ENCODE peak calls at places on chromosome 16, in five cellular contexts. K is transverse colon, T is H1, A is K562, J is A549. W is an unnamed sample.

GRCh38 chr16:4681471-4682083 is 11.8 kb upstream of the NUDT16L1 start:
- DNase-seq in K (no peak), T (no peak), J (no peak), A (no peak), W (no peak)

GRCh38 chr16:62036101-62036806 is at the start of gene CDH8:
- DNase-seq in K (no peak), A (no peak), J (no peak), T (no peak), W (no peak)

GRCh38 chr16:69328854-69329316 is 1.5 kb downstream of the PDF start:
- DNase-seq in A (no peak), T (no peak), J (no peak), K (no peak), W (peak; percentile 64)

GRCh38 chr16:88303890-88304819 is 78.6 kb upstream of the ZNF469 start:
- DNase-seq in J (no peak), T (no peak), K (no peak), A (peak; percentile 24), W (no peak)

GRCh38 chr16:75244844-75245758 is 6.3 kb downstream of the BCAR1 start:
- DNase-seq in K (peak; percentile 74), J (peak; percentile 80), T (peak; percentile 70), A (no peak), W (peak; percentile 91)

GRCh38 chr16:46859719-46860152 is 24.4 kb upstream of the GPT2 start:
- DNase-seq in T (no peak), J (peak; percentile 84), A (no peak), K (peak; percentile 59), W (no peak)

GRCh38 chr16:81006472-81007311 is at the start of the genes CENPN and CMC2:
- DNase-seq in T (peak; percentile 88), K (peak; percentile 99), J (peak; percentile 99), A (peak; percentile 88), W (peak; percentile 98)

GRCh38 chr16:58126451-58126968 is 2.7 kb downstream of the CFAP20 start:
- DNase-seq in J (no peak), A (no peak), T (no peak), K (no peak), W (no peak)

GRCh38 chr16:55499951-55500350 is 8.9 kb upstream of the LPCAT2 start:
- DNase-seq in A (peak; percentile 1), K (no peak), J (peak; percentile 40), T (no peak), W (no peak)

GRCh38 chr16:80546249-80546648 is 5.5 kb downstream of the DYNLRB2 start:
- DNase-seq in J (no peak), K (no peak), A (no peak), T (no peak), W (no peak)

GRCh38 chr16:76653390-76654026 is 376.3 kb downstream of the CNTNAP4 start:
- DNase-seq in T (no peak), A (peak; percentile 16), J (peak; percentile 66), K (no peak), W (no peak)

GRCh38 chr16:69927056-69927757 is 23.9 kb upstream of the CLEC18A start:
- DNase-seq in T (no peak), K (no peak), J (no peak), A (no peak), W (no peak)

DNA sequence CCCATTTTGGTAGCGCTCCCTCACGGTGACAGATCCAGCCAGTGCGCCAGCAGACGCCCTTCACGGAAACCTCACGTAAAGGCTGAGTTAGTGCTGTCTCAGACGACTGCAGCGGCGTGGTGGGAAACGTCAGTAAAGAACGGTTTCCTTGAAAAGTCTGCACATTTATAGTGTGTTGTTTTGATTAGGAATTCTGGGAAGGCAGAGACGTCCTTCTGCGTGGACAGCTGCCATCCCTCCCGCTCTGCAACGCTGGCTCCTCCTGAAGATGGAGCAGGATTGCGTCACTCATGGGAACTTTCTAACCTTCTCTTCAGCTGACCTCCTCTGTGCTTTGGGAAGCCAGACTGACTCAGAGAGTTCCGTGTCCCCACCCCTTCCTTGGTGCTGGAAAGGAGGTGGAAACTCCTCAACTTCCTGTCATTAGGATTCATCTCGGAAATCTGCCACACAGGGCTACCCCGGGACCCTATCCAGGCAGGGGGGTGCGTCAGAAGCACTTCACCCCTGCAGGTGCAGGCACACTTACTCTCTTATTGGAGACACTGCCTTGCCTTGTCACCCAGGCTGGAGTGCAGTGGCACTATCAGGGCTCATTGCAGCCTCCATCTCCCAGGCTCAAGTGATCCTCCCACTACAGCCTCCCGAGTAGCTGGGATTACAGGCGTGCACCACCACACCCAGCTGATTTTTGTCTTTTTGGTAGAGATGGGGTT is 24.3 kb upstream of the CRISPLD2 start:
- DNase-seq in A (no peak), K (peak; percentile 66), T (no peak), J (no peak), W (no peak)
- TF ChIP-seq EP300 in A (no peak), K (peak; percentile 88), T (no peak), J (no peak), W (peak; percentile 34)

GRCh38 chr16:50967827-50968612 is 183.1 kb downstream of the SALL1 start:
- DNase-seq in A (no peak), J (no peak), K (no peak), T (no peak), W (no peak)
- TF ChIP-seq EP300 in A (no peak), J (no peak), K (no peak), T (no peak), W (no peak)

GRCh38 chr16:38941-39892 is 14.2 kb downstream of the POLR3K start:
- DNase-seq in J (no peak), A (peak; percentile 36), T (no peak), K (peak; percentile 77), W (no peak)
- TF ChIP-seq EP300 in J (no peak), A (no peak), T (no peak), K (no peak), W (no peak)

GRCh38 chr16:19067349-19068236 is at the start of gene COQ7:
- DNase-seq in T (peak; percentile 96), K (peak; percentile 98), A (peak; percentile 99), J (peak; percentile 100), W (peak; percentile 98)
- TF ChIP-seq EP300 in T (no peak), K (no peak), A (no peak), J (no peak), W (no peak)

DNA sequence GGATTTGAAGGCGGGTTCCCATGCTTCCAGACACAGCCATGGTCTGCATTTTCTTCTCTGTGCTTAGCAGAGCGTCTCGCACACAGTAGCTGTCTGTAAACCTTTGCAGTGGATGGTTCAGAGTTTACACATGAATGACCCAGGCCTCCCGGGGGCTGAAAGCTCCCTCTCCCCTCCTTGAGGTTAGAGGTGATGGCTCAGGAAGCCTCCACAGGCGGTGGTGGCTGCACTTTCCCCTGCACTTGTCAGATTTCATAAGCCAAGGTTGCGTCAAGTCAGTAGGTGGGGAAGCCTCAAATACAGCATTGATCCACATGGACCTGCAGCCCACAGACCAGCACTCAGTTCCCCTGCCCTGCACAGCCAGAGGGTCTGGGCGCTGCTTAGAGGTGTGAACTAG is 211.9 kb downstream of the KATNIP start:
- DNase-seq in J (no peak), T (no peak), K (no peak), A (no peak), W (no peak)
- TF ChIP-seq EP300 in J (no peak), T (no peak), K (no peak), A (no peak), W (no peak)

GRCh38 chr16:82665025-82665424 is 38.3 kb downstream of the CDH13 start:
- DNase-seq in A (no peak), T (no peak), J (no peak), K (no peak), W (no peak)
- TF ChIP-seq EP300 in A (no peak), T (no peak), J (no peak), K (no peak), W (no peak)

DNA sequence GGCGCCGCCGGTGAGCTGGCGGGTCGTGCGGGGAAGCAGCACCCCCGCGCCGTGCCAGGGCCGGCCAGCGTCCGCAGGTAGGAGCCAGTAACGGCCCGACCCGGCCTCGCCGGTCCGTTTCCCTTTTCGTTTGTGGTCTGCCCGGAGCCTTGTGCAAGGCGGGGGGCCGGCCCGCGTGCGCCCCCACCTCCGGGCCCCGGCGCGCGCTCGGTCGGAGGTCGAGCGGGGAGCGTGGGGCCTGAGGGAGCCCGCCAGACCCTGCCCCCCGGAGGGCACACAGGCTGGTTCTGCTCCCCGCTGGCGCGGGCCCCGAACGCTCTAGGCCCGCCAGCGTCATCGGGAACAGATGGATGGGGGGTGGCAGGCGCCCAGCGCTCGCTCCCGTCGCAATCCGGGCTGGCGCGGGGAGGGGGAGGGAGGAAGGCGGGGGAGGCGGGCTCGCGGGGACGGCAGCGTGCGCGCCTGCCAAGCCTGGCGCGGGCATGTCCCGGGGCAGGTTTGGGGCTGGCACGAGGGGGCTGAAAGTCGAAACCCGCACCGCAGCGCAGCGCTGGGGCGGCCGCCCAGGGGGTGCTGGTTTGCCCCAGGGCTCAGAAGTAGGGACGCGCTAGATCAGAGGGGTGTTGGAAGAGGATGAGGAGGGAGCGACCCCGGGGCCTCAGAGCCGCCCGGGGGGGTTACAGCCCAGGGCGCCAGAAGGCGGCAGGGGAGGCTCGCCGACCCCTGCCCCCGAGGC is 1.5 kb upstream of the GSE1 start:
- DNase-seq in K (peak; percentile 86), J (peak; percentile 89), A (peak; percentile 56), T (no peak), W (peak; percentile 83)
- TF ChIP-seq EP300 in K (no peak), J (no peak), A (no peak), T (no peak), W (no peak)

GRCh38 chr16:31073823-31074072 is 292 bp downstream of the ZNF668 start:
- DNase-seq in T (no peak), A (no peak), K (no peak), J (no peak), W (no peak)

GRCh38 chr16:31074814-31075183 is 577 bp downstream of the ZNF646 start:
- DNase-seq in K (no peak), A (no peak), T (no peak), J (no peak), W (no peak)

GRCh38 chr16:31072540-31073072 is 1.4 kb downstream of the ZNF668 start:
- DNase-seq in J (peak; percentile 34), K (peak; percentile 38), T (no peak), A (peak; percentile 48), W (no peak)

GRCh38 chr16:31073073-31073822 is 792 bp downstream of the ZNF668 start:
- DNase-seq in T (peak; percentile 68), A (peak; percentile 87), K (peak; percentile 94), J (peak; percentile 94), W (peak; percentile 97)

GRCh38 chr16:31074073-31074813 is at the start of the genes ZNF646 and ZNF668:
- DNase-seq in T (peak; percentile 97), J (peak; percentile 100), A (peak; percentile 92), K (peak; percentile 99), W (peak; percentile 92)
- TF ChIP-seq EP300 in T (no peak), J (no peak), A (peak; percentile 45), K (no peak), W (no peak)

GRCh38 chr16:72242757-72243156 is 70.8 kb upstream of the PMFBP1 start:
- DNase-seq in J (no peak), T (no peak), A (no peak), K (no peak), W (no peak)
- TF ChIP-seq EP300 in J (no peak), T (no peak), A (no peak), K (no peak), W (no peak)